ENCODE peak calls at places on chromosomes 12 and 14, in five cellular contexts. L is CD4-positive, CD25-positive, alpha-beta regulatory T cell; W is astrocyte of the cerebellum; Z is fibroblast of lung; M is psoas muscle. P is an unnamed sample.

GRCh38 chr12:52235001-52235760 is 2.1 kb downstream of the KRT7 start:
- DNase-seq in Z (no peak), L (no peak), M (no peak), W (no peak), P (no peak)

GRCh38 chr12:1839956-1840550 is 19.7 kb downstream of the LRTM2 start:
- DNase-seq in M (no peak), Z (no peak), L (no peak), W (no peak), P (no peak)

GRCh38 chr14:80770114-80770917 is 171.2 kb downstream of the CEP128 start:
- DNase-seq in L (no peak), W (no peak), M (no peak), Z (no peak), P (no peak)

GRCh38 chr14:24673534-24674203 is 39.7 kb upstream of the GZMB start:
- DNase-seq in M (no peak), L (peak; percentile 53), Z (no peak), W (no peak), P (peak; percentile 88)

GRCh38 chr12:6450869-6451347 is 934 bp upstream of the TAPBPL start:
- DNase-seq in W (no peak), Z (no peak), L (no peak), M (peak; percentile 39), P (no peak)

GRCh38 chr14:57244103-57244502 is 24.6 kb downstream of the EXOC5 start:
- DNase-seq in M (no peak), W (peak; percentile 3), Z (peak; percentile 12), L (no peak), P (no peak)

GRCh38 chr14:95233702-95234241 is 76.4 kb upstream of the DICER1 start:
- DNase-seq in L (no peak), W (no peak), M (peak; percentile 30), Z (no peak), P (peak; percentile 73)

GRCh38 chr14:22303589-22304195 is 285.3 kb downstream of the DAD1 start:
- DNase-seq in L (no peak), W (peak; percentile 2), M (no peak), Z (peak; percentile 30), P (no peak)

GRCh38 chr12:389138-390096 is at the start of gene KDM5A:
- DNase-seq in L (peak; percentile 93), M (peak; percentile 89), Z (peak; percentile 96), W (peak; percentile 88), P (peak; percentile 95)

GRCh38 chr12:65494537-65494936 is 216.1 kb downstream of the MSRB3 start:
- DNase-seq in W (no peak), L (no peak), M (no peak), Z (no peak), P (no peak)

DNA sequence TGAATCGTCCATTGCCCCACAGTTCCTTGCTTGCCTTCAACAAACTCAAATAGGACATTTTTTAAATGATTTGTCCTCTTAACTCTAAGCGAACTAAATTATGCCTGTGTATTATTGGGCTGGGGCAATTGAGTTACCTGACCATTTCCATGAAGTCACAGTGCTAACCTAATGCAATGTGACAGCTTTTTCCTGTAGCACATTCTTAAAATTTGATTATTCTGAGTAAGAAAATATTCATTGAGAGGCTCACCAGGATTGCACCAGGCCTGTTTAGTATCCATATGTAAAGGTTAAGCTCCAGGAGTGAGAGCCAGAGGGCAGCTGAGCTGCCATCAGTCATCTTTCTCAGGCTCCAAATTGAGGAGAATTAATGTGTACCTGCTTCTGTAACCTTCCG is 90.9 kb downstream of the GPR65 start:
- DNase-seq in L (no peak), M (no peak), W (no peak), Z (no peak), P (no peak)
- H3K4me3 ChIP-seq in L (no peak overlapping the region), M (no peak overlapping the region), W (no peak overlapping the region), Z (no peak overlapping the region), P (no peak overlapping the region)

DNA sequence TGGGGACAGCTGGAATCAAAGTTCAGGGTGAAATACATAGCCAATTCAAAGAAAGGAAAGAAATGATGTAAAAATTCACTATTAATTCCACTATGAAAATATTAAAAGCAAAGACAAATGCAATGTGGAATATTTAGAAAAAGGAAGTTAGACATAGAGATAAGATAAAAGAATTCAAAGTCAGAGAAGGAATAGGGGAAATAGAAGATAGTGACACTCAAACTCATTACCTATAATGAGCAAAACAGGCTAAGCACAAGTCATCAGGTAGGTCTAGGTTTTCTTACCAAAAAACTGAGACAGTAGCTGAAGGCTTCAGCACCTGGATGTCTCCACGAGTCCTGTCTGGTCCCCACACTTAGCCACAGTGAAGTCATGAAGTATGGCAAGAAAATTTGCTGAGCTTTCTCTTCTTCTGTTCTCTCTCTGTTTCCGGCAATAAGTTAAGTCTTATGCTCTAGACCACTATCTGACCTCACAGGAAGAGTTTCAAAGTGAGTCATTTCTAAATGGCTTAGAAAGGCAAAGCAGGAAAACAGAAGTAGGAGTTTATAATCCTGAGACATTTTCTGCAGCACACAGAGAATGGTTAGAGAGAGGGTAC is at the start of gene C3AR1:
- DNase-seq in L (peak; percentile 59), W (peak; percentile 43), Z (peak; percentile 61), M (no peak), P (peak; percentile 46)
- H3K4me3 ChIP-seq in L (peak within 1 kb of the TSS; percentile 58), W (no peak within 1 kb of the TSS), Z (no peak within 1 kb of the TSS), M (peak within 1 kb of the TSS; percentile 29), P (no peak within 1 kb of the TSS)

DNA sequence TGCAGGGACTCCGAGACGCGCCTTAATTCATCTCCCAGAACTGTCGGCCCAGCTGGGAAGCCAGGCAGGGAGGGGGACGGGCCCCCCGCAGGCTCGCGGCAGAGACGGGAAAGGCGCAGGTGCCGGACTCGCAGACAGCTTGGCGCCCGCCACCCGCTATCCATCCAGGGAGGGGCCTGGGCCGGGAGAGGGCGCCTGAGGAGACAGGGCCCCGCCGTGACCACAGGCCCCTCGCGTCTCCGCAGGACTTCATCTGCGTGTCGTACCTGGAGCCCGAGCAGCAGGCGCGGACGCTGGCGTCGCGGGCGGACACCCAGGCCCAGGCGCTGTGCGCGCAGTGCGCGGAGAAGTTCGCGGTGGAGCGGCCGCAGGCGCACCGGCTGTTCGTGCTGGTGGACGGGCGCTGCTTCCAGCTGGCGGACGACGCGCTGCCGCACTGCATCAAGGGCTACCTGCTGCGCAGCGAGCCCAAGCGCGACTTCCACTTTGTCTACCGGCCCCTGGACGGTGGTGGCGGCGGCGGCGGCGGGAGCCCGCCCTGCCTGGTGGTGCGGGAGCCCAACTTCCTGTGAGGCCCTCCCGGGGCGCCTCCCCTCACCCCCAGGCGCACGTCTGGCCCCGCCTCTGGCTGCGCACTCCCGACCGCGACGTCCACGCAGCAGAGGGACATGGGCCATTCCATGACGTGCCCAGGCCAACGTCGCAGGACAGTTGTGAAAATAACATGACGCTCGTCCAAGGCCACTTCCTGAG is 60.6 kb downstream of the LGMN start:
- DNase-seq in L (no peak), Z (no peak), M (peak; percentile 43), W (no peak), P (no peak)
- H3K4me3 ChIP-seq in L (no peak overlapping the region), Z (no peak overlapping the region), M (peak overlapping the region; percentile 49), W (peak overlapping the region; percentile 21), P (no peak overlapping the region)

GRCh38 chr12:93173178-93173957 is 204.4 kb upstream of the NUDT4 start:
- DNase-seq in M (no peak), Z (peak; percentile 81), L (no peak), W (no peak), P (no peak)
- H3K4me3 ChIP-seq in M (no peak overlapping the region), Z (no peak overlapping the region), L (no peak overlapping the region), W (no peak overlapping the region), P (no peak overlapping the region)

GRCh38 chr14:94077111-94077821 is 3.7 kb downstream of the DDX24 start:
- DNase-seq in W (no peak), Z (no peak), L (no peak), M (no peak), P (no peak)
- H3K4me3 ChIP-seq in W (no peak overlapping the region), Z (no peak overlapping the region), L (peak overlapping the region; percentile 96), M (peak overlapping the region; percentile 87), P (no peak overlapping the region)

P was measured in GM12865.